ENCODE peak calls at places on chromosomes 6 and 20, in nine cellular contexts. E, G, W, D, Q, U, B, A and C are unnamed samples.

GRCh38 chr6:110355727-110356126 is 2.4 kb downstream of the METTL24 start:
- DNase-seq in E (no peak), G (no peak), W (peak), D (no peak), Q (no peak), U (no peak), B (no peak), A (no peak), C (no peak)

GRCh38 chr20:16528078-16528477 is 45.2 kb downstream of the KIF16B start:
- DNase-seq in E (peak), G (peak), W (no peak), D (peak), Q (peak), U (peak), B (peak), A (no peak), C (peak)

GRCh38 chr20:61728326-61728725 is 337.4 kb downstream of the TAF4 start:
- DNase-seq in E (no peak), G (no peak), W (no peak), D (no peak), Q (no peak), U (no peak), B (no peak), A (no peak), C (no peak)

GRCh38 chr6:169073311-169073710 is 180.3 kb downstream of the THBS2 start:
- DNase-seq in E (no peak), G (peak), W (no peak), D (peak), Q (no peak), U (no peak), B (no peak), A (no peak), C (peak)

GRCh38 chr20:22523128-22523498 is 61.3 kb downstream of the FOXA2 start:
- DNase-seq in E (no peak), G (no peak), W (no peak), D (no peak), Q (no peak), U (no peak), B (no peak), A (no peak), C (no peak)

GRCh38 chr6:52390361-52390727 is 28.4 kb downstream of the PAQR8 start:
- DNase-seq in E (peak), G (peak), W (no peak), D (peak), Q (peak), U (peak), B (peak), A (peak), C (peak)

GRCh38 chr6:150667977-150668716 is 68.5 kb downstream of the PLEKHG1 start:
- DNase-seq in E (peak), G (peak), W (peak), D (peak), Q (peak), U (peak), B (peak), A (peak), C (peak)

GRCh38 chr20:41734506-41734945 is 116.3 kb upstream of the CHD6 start:
- DNase-seq in E (peak), G (peak), W (peak), D (peak), Q (peak), U (peak), B (peak), A (peak), C (peak)

GRCh38 chr20:46402236-46402886 is 4.1 kb downstream of the ELMO2 start:
- DNase-seq in E (no peak), G (peak), W (no peak), D (no peak), Q (no peak), U (no peak), B (no peak), A (no peak), C (peak)

GRCh38 chr20:50792708-50793574 is 1.9 kb upstream of the BCAS4 start:
- DNase-seq in E (no peak), G (peak), W (no peak), D (no peak), Q (no peak), U (no peak), B (no peak), A (no peak), C (peak)

GRCh38 chr20:47708140-47708807 is 77.0 kb downstream of the SULF2 start:
- DNase-seq in E (no peak), G (no peak), W (no peak), D (no peak), Q (no peak), U (no peak), B (no peak), A (no peak), C (no peak)

GRCh38 chr20:50356522-50356880 is 153.7 kb upstream of the PTPN1 start:
- DNase-seq in E (no peak), G (no peak), W (no peak), D (no peak), Q (no peak), U (no peak), B (no peak), A (no peak), C (no peak)

GRCh38 chr6:19841181-19841580 is 4.0 kb downstream of the ID4 start:
- DNase-seq in E (no peak), G (no peak), W (no peak), D (no peak), Q (no peak), U (no peak), B (no peak), A (no peak), C (no peak)

GRCh38 chr6:53986721-53987526 is 124.3 kb upstream of the MLIP start:
- DNase-seq in E (peak), G (peak), W (peak), D (no peak), Q (no peak), U (no peak), B (no peak), A (peak), C (peak)

GRCh38 chr20:25361287-25361683 is 29.4 kb downstream of the ABHD12 start:
- DNase-seq in E (no peak), G (peak), W (no peak), D (peak), Q (no peak), U (no peak), B (no peak), A (no peak), C (no peak)

GRCh38 chr6:13924949-13925881 is at the start of gene RNF182:
- DNase-seq in E (no peak), G (no peak), W (peak), D (peak), Q (peak), U (no peak), B (no peak), A (peak), C (peak)

GRCh38 chr20:1817577-1818211 is 77.5 kb upstream of the SIRPA start:
- DNase-seq in E (no peak), G (no peak), W (no peak), D (no peak), Q (no peak), U (no peak), B (no peak), A (no peak), C (no peak)

GRCh38 chr6:113829702-113830058 is 27.5 kb upstream of the MARCKS start:
- DNase-seq in E (peak), G (peak), W (peak), D (no peak), Q (no peak), U (no peak), B (no peak), A (no peak), C (peak)

GRCh38 chr6:67736816-67737215 is 898.3 kb upstream of the ADGRB3 start:
- DNase-seq in E (no peak), G (peak), W (no peak), D (no peak), Q (no peak), U (no peak), B (no peak), A (peak), C (no peak)

GRCh38 chr20:58579819-58580492 is 64.8 kb upstream of the APCDD1L start:
- DNase-seq in E (no peak), G (no peak), W (no peak), D (no peak), Q (no peak), U (no peak), B (no peak), A (no peak), C (no peak)
- H3K4me3 ChIP-seq in E (no peak), G (no peak), W (no peak), D (no peak), Q (no peak), U (no peak), B (no peak), A (no peak), C (no peak)

DNA sequence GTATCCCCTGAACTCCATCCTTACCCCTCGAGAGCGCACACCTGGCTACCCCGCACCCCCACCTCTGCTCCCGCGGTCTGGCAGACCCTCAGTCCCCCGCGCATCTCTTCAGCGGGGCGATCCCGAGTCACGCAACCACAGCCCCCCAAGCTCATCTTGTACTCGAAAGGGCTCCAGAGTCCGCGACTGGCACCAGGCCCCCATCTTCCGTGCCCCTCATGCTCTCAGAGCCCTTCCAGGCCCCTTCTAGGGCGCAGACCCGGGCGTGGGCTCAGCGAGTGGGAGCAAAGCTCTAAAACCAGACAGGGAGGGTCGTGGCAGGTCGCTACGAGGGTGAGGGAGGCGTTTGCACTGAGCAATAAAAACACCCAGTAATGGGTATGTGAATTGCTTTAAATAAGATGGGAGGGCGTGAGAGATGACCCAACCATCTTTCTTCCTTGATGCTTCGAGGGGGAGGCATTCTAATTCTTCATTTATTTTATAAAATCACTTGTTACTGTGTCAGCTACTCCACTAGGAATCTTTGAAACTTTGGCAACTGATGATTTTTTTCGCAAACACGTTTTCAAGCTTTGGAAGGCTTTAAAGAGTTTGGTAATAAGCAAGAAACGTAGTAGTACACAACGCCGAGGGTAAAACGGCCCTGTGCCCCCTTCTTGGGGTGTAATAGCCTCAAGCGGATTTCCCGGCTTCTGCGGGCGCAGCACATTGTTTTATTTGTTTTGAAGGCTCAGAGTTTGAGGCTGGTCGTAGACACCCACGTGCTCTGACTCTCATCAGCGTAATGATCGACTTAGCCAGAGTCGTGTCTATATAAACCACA is 42.6 kb upstream of the SUPT3H start:
- DNase-seq in E (peak), G (peak), W (peak), D (no peak), Q (peak), U (no peak), B (no peak), A (peak), C (peak)
- TF ChIP-seq EZH2 in E (peak), G (no peak), W (peak), D (no peak), Q (no peak), U (no peak), B (no peak), A (peak), C (no peak)

DNA sequence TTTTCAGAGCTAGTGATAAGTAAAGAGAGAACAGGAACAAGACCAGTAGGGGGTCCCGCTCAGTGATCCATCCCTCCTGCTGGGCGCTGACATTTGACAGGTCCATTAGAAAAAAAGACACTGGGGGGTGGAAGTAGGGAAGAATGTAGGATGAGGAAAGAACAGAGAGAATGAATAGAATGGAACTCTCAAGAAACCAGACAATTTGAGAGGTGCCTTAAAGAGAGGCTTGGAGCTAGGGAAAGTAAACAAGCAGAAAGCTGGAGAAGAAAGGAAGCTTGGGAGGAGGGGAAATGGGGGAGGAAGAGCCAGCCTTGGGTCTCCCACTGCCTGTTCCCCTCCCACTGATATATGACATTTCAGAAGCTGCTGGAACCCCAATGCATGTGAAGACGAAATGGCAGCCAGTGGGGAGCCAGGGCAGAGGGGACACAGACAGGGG is 8.4 kb downstream of the GABBR1 start:
- DNase-seq in E (no peak), G (no peak), W (no peak), D (no peak), Q (no peak), U (no peak), B (no peak), A (no peak), C (no peak)
- H3K27ac ChIP-seq in E (no peak), G (no peak), W (peak), D (no peak), Q (no peak), U (no peak), B (no peak), A (no peak), C (no peak)

DNA sequence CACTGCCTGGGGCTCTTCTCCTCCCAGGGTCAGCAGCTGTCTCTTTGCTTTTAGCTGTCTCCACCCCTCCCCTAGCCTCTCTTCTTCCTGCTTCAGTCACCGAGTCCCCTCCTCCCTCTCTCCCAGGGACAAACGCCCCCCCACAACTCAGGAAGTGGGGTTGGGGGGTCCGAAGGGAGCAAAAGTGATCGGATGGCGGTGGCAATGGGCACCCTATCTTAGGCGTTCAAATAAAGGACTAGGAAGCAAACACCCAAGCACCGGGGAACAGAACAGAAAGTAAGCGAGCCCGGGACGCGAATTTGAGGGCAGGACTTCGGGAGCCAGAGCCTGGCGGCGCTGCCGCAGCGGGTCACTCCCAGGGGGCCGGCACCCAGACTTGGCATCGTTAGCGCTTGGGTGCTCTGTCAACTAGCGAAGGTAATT is 951 bp upstream of the ITPR3 start:
- DNase-seq in E (peak), G (no peak), W (peak), D (peak), Q (peak), U (no peak), B (no peak), A (peak), C (no peak)
- H3K4me3 ChIP-seq in E (peak), G (peak), W (peak), D (peak), Q (peak), U (peak), B (peak), A (peak), C (peak)

GRCh38 chr20:56928007-56928406 is 298.9 kb downstream of the TFAP2C start:
- DNase-seq in E (no peak), G (no peak), W (peak), D (no peak), Q (no peak), U (no peak), B (no peak), A (no peak), C (no peak)

GRCh38 chr20:56924316-56924975 is 295.3 kb downstream of the TFAP2C start:
- DNase-seq in E (no peak), G (no peak), W (peak), D (no peak), Q (no peak), U (no peak), B (no peak), A (no peak), C (peak)

GRCh38 chr20:56924976-56925695 is 296.0 kb downstream of the TFAP2C start:
- DNase-seq in E (peak), G (no peak), W (peak), D (no peak), Q (no peak), U (no peak), B (no peak), A (no peak), C (no peak)

GRCh38 chr20:56926501-56926900 is 297.4 kb downstream of the TFAP2C start:
- DNase-seq in E (no peak), G (no peak), W (no peak), D (no peak), Q (no peak), U (no peak), B (no peak), A (no peak), C (no peak)

DNA sequence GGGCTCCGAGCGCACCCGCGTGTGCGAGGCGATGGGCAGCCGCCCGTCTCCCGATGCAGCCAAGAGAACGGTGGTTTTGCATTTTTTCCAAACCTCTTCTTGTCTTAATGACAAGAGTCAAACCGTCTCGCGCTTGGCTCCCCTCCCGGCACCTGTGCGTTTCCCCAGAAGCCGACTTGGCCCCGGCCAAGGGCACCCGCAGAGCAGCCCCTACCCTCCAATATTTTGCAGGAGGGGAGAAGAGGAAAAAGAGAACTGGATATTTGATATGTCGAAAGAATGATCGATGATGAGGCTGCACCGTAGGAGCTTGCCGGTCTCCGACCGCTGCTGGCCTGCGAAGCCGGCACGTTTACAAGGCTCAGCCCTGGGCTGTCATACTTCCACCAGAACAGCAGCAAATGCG is 296.6 kb downstream of the TFAP2C start:
- DNase-seq in E (no peak), G (no peak), W (peak), D (no peak), Q (peak), U (no peak), B (no peak), A (no peak), C (no peak)
- TF ChIP-seq EZH2 in E (peak), G (peak), W (no peak), D (no peak), Q (peak), U (no peak), B (no peak), A (peak), C (no peak)

GRCh38 chr20:13291167-13291566 is 70.1 kb downstream of the ISM1 start:
- DNase-seq in E (no peak), G (no peak), W (no peak), D (no peak), Q (no peak), U (no peak), B (no peak), A (no peak), C (no peak)
- H3K27ac ChIP-seq in E (peak), G (no peak), W (no peak), D (no peak), Q (no peak), U (no peak), B (no peak), A (no peak), C (no peak)

GRCh38 chr20:23568320-23569011 is at the start of gene CST9L:
- DNase-seq in E (no peak), G (no peak), W (no peak), D (no peak), Q (no peak), U (no peak), B (no peak), A (no peak), C (no peak)
- H3K4me3 ChIP-seq in E (no peak), G (no peak), W (no peak), D (no peak), Q (no peak), U (no peak), B (no peak), A (no peak), C (no peak)

GRCh38 chr6:133893324-133893692 is 4.4 kb downstream of the TCF21 start:
- DNase-seq in E (no peak), G (no peak), W (no peak), D (no peak), Q (no peak), U (no peak), B (no peak), A (no peak), C (no peak)

GRCh38 chr6:133890941-133891813 is 2.3 kb downstream of the TCF21 start:
- DNase-seq in E (peak), G (no peak), W (peak), D (peak), Q (no peak), U (no peak), B (no peak), A (peak), C (peak)

GRCh38 chr6:133891814-133892443 is 3.0 kb downstream of the TCF21 start:
- DNase-seq in E (no peak), G (no peak), W (no peak), D (no peak), Q (no peak), U (no peak), B (no peak), A (peak), C (no peak)

GRCh38 chr6:133894369-133894768 is 5.5 kb downstream of the TCF21 start:
- DNase-seq in E (no peak), G (no peak), W (no peak), D (no peak), Q (no peak), U (no peak), B (no peak), A (no peak), C (no peak)

DNA sequence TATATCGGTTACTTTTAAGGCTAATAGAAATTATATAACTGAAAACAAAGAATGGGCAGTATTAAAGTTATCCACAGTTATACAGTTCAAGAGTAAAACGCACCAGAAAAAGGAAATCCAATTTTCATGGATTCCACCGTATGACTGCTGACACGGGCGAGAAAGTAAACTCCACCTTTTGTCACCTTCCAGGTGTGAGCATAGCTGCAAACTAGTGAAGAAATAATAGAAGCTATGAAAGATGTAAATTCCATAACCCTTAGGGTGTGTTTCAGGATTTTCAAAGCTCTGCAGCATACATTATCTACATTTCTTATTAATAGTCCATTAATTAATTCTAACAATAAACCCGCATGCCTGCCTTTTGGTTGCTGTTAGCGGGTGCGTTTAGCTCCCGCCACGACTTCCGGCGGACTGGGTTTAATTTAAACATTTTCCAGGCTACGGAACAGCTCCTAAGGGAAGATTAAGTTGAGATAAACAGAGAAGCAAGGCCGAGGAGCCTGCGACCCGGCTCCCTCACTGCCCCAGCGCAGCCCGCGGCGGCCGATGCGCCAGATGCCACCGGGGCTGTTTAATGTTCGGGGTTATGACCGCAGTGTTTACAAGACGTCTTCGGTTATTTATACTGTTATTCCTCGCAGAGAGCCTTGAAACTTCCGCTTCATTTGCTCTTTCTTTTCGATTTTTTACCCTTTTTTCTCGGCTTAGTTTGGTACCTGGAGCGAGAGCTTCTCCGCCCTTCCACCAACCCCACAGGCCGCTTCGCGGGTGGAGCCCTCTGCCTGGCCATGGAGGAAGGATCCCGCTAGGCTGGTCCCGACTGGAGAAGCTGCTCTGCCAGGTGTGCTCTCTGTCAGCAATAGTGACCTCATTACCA is 3.8 kb downstream of the TCF21 start:
- DNase-seq in E (peak), G (no peak), W (peak), D (no peak), Q (no peak), U (no peak), B (no peak), A (no peak), C (no peak)
- TF ChIP-seq EZH2 in E (peak), G (peak), W (peak), D (no peak), Q (peak), U (no peak), B (peak), A (peak), C (no peak)